ENCODE peak calls at places on chromosomes 7 and 10, in four cellular contexts. Q is stimulated activated effector memory CD8-positive, alpha-beta T cell treated with anti-CD3 and anti-CD28 coated beads, Interleukin-12 subunit alpha, Interleukin-12 subunit beta, amount 100 ng/mL, for 72 hours; Y is pancreas; A is upper lobe of right lung. V is an unnamed sample.

GRCh38 chr10:5071411-5072198 is 22.6 kb upstream of the AKR1C3 start:
- ATAC-seq in Q (no peak), Y (peak; percentile 94), A (peak; percentile 89), V (no peak)

GRCh38 chr7:148110097-148110868 is 480.3 kb upstream of the C7orf33 start:
- ATAC-seq in Q (no peak), Y (no peak), A (peak; percentile 79), V (no peak)

GRCh38 chr10:12177642-12178041 is 18.0 kb downstream of the NUDT5 start:
- ATAC-seq in Q (peak; percentile 49), Y (no peak), A (no peak), V (peak; percentile 11)

GRCh38 chr10:119703903-119704508 is 21.8 kb upstream of the INPP5F start:
- ATAC-seq in Q (no peak), Y (no peak), A (no peak), V (peak; percentile 11)

GRCh38 chr10:130341325-130341724 is 205.1 kb downstream of the GLRX3 start:
- ATAC-seq in Q (no peak), Y (no peak), A (peak; percentile 56), V (no peak)

GRCh38 chr10:3961082-3961481 is 176.1 kb upstream of the KLF6 start:
- ATAC-seq in Q (peak; percentile 99), Y (no peak), A (peak; percentile 56), V (peak; percentile 73)

GRCh38 chr7:44306608-44307007 is 18.8 kb downstream of the CAMK2B start:
- ATAC-seq in Q (no peak), Y (no peak), A (no peak), V (no peak)

GRCh38 chr10:120799849-120800248 is 51.3 kb upstream of the WDR11 start:
- ATAC-seq in Q (no peak), Y (no peak), A (no peak), V (no peak)

GRCh38 chr7:33425385-33425784 is 296.0 kb downstream of the BBS9 start:
- ATAC-seq in Q (no peak), Y (no peak), A (peak; percentile 45), V (no peak)

GRCh38 chr7:70635633-70636032 is 496.3 kb upstream of the GALNT17 start:
- ATAC-seq in Q (no peak), Y (no peak), A (no peak), V (no peak)

GRCh38 chr10:69337312-69338132 is 59.2 kb downstream of the HK1 start:
- ATAC-seq in Q (no peak), Y (no peak), A (peak; percentile 69), V (no peak)

GRCh38 chr10:119445935-119446317 is 96.6 kb downstream of the RGS10 start:
- ATAC-seq in Q (no peak), Y (no peak), A (no peak), V (no peak)

GRCh38 chr10:58807631-58808024 is 295.0 kb downstream of the BICC1 start:
- ATAC-seq in Q (no peak), Y (no peak), A (no peak), V (no peak)

GRCh38 chr7:50661345-50662058 is 96.3 kb upstream of the DDC start:
- ATAC-seq in Q (peak; percentile 55), Y (no peak), A (peak; percentile 22), V (peak; percentile 23)

GRCh38 chr10:11713186-11713743 is 28.9 kb upstream of the ECHDC3 start:
- ATAC-seq in Q (no peak), Y (no peak), A (peak; percentile 19), V (no peak)

GRCh38 chr10:127737563-127738511 is 852 bp downstream of the FOXI2 start:
- ATAC-seq in Q (no peak), Y (no peak), A (no peak), V (no peak)

GRCh38 chr7:158867214-158867984 is 11.0 kb downstream of the DYNC2I1 start:
- ATAC-seq in Q (no peak), Y (no peak), A (no peak), V (no peak)

GRCh38 chr7:30327813-30328212 is 43.4 kb downstream of the ZNRF2 start:
- ATAC-seq in Q (no peak), Y (no peak), A (no peak), V (no peak)

GRCh38 chr7:134315679-134316538 is 821 bp downstream of the SLC35B4 start:
- ATAC-seq in Q (no peak), Y (peak; percentile 29), A (no peak), V (no peak)

GRCh38 chr10:121959671-121960070 is 15.3 kb downstream of the NSMCE4A start:
- ATAC-seq in Q (no peak), Y (no peak), A (no peak), V (peak; percentile 37)

GRCh38 chr7:103967401-103967800 is 22.1 kb downstream of the RELN start:
- ATAC-seq in Q (no peak), Y (no peak), A (no peak), V (no peak)

V was measured in activated T-helper 17 cell treated with anti-CD3 and anti-CD28 coated beads, Interleukin-2, amount 50 U/mL, for 72 hours.